ENCODE peak calls at places on chromosomes 3 and 15, in nine cellular contexts. C, E, M, I, O, H, Y, A and W are unnamed samples.

GRCh38 chr15:63013052-63013808 is 29.3 kb upstream of the TPM1 start:
- DNase-seq in C (no peak), E (no peak), M (no peak), I (no peak), O (peak), H (no peak), Y (no peak), A (peak), W (no peak)

GRCh38 chr3:10883478-10884234 is 67.6 kb downstream of the SLC6A11 start:
- DNase-seq in C (peak), E (peak), M (peak), I (peak), O (peak), H (no peak), Y (no peak), A (no peak), W (no peak)

GRCh38 chr3:51687472-51688205 is 16.6 kb downstream of the TEX264 start:
- DNase-seq in C (no peak), E (no peak), M (no peak), I (no peak), O (peak), H (no peak), Y (no peak), A (no peak), W (no peak)

GRCh38 chr15:101813803-101814534 is 2.0 kb downstream of the OR4F15 start:
- DNase-seq in C (no peak), E (no peak), M (no peak), I (no peak), O (no peak), H (no peak), Y (no peak), A (peak), W (no peak)

GRCh38 chr15:78065284-78065872 is 12.1 kb downstream of the TBC1D2B start:
- DNase-seq in C (peak), E (no peak), M (peak), I (peak), O (peak), H (peak), Y (peak), A (peak), W (no peak)

GRCh38 chr15:66291816-66292215 is 1.6 kb upstream of the DIS3L start:
- DNase-seq in C (no peak), E (no peak), M (no peak), I (peak), O (no peak), H (no peak), Y (no peak), A (no peak), W (no peak)

GRCh38 chr3:101842245-101842934 is 6.9 kb upstream of the NFKBIZ start:
- DNase-seq in C (no peak), E (no peak), M (no peak), I (no peak), O (no peak), H (no peak), Y (no peak), A (no peak), W (no peak)

GRCh38 chr3:57227930-57228733 is 603 bp downstream of the APPL1 start:
- DNase-seq in C (peak), E (peak), M (peak), I (peak), O (peak), H (peak), Y (peak), A (peak), W (peak)

GRCh38 chr3:16477054-16477453 is 36.4 kb downstream of the RFTN1 start:
- DNase-seq in C (no peak), E (no peak), M (no peak), I (no peak), O (peak), H (no peak), Y (no peak), A (peak), W (no peak)

GRCh38 chr15:50358805-50359204 is 3.8 kb upstream of the GABPB1 start:
- DNase-seq in C (peak), E (peak), M (no peak), I (peak), O (peak), H (no peak), Y (peak), A (peak), W (no peak)
- TF ChIP-seq CTCF in C (peak), E (peak), M (no peak), I (peak), O (peak), H (no peak), Y (peak), A (peak), W (peak)

GRCh38 chr15:71129660-71130059 is 14.4 kb downstream of the THSD4 start:
- DNase-seq in C (no peak), E (no peak), M (no peak), I (no peak), O (no peak), H (no peak), Y (no peak), A (no peak), W (no peak)

GRCh38 chr15:71127083-71127482 is 11.8 kb downstream of the THSD4 start:
- DNase-seq in C (no peak), E (no peak), M (no peak), I (no peak), O (no peak), H (no peak), Y (no peak), A (no peak), W (no peak)

GRCh38 chr15:71128939-71129562 is 13.8 kb downstream of the THSD4 start:
- DNase-seq in C (no peak), E (peak), M (no peak), I (no peak), O (no peak), H (no peak), Y (no peak), A (no peak), W (no peak)

GRCh38 chr15:71124937-71125755 is 9.9 kb downstream of the THSD4 start:
- DNase-seq in C (no peak), E (no peak), M (no peak), I (no peak), O (no peak), H (no peak), Y (no peak), A (peak), W (no peak)

DNA sequence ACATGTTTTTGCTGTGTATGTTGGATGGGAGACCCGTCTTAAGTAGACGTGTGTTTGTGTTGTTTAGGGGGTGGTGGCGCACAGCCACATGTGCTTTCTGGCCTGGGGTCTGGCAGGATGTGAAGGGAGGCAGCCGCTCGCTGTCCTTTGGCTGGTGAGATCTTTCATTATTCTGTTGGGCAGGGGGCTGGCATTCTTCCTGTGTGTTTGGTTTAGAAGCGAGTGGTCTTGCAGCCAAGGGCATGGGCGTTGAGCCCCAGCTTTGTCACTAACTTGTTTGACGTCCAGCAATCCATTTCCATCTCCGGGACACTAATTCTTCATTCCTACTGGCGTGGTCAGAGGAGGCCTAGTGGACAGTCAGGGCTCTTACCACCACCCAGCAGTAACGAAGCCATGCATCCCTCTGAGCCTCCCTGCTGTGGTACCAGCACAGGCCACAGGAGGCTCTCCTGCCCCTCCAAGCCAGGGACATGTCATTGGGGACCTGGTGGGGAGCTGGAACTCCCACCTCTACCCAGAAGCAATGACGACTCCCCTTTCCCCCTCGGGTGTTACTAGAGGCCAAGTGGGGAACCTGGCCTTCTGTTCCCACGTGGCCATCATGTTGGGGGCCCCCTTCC is 10.7 kb downstream of the THSD4 start:
- DNase-seq in C (no peak), E (no peak), M (no peak), I (peak), O (no peak), H (no peak), Y (no peak), A (no peak), W (no peak)
- TF ChIP-seq CTCF in C (no peak), E (peak), M (no peak), I (peak), O (peak), H (no peak), Y (peak), A (peak), W (peak)

GRCh38 chr3:14358426-14359211 is 43.8 kb upstream of the SLC6A6 start:
- DNase-seq in C (peak), E (no peak), M (no peak), I (no peak), O (peak), H (peak), Y (peak), A (peak), W (no peak)
- TF ChIP-seq CTCF in C (no peak), E (no peak), M (no peak), I (no peak), O (no peak), H (no peak), Y (no peak), A (no peak), W (no peak)

DNA sequence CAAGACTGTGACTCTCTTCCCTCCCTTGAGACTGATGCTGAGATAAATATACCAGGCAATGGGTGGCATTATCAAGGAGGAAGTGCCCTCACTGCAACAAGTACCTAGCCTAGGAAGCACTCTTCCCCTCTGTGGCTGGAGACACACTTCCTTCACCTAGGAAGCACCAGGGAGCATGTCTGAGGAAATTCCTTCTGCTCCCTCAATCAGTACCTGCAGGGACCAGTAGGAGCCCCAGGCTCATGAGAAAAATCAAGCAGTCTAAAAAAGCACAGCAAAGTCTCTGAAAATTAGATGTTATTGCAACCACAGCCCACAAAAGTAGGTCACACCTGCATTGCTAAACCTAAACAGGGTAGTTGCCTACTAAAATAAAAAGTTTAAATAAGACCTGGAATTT is 78.2 kb upstream of the TRPM1 start:
- DNase-seq in C (no peak), E (no peak), M (no peak), I (peak), O (no peak), H (no peak), Y (no peak), A (no peak), W (no peak)
- TF ChIP-seq CTCF in C (no peak), E (no peak), M (no peak), I (no peak), O (no peak), H (no peak), Y (no peak), A (no peak), W (peak)

GRCh38 chr3:4841225-4841624 is 138.0 kb upstream of the BHLHE40 start:
- DNase-seq in C (no peak), E (no peak), M (no peak), I (no peak), O (no peak), H (no peak), Y (no peak), A (no peak), W (no peak)
- TF ChIP-seq CTCF in C (no peak), E (no peak), M (no peak), I (no peak), O (no peak), H (no peak), Y (no peak), A (no peak), W (no peak)

DNA sequence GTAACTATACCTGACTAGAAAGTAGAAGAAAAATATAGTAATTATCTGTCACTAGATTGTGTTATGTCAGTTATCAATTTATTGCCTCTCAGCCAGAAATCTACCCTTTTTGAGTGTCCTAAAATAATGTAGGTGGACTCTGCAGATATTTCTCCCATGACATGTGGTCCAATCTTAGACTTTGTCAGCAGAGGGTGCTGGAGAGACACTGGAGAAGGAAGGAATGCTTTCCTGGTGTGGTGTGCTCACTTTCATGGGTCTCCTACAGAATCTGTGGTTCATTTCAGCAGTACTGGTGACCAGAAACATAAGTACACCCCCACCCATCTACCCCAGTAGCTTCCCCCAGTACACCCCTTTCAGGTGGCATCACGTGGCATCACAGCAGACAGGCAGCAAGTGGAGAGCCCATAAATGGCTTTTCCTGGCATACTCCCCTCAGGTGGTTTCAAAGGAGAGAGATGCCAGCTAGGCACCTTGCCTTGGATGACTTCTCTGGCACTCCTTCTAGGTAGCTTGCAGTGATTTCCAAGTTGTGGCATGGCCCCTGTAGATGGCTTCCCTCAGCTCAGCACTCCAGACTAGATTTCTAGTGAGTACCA is 114.7 kb downstream of the GADL1 start:
- DNase-seq in C (peak), E (peak), M (no peak), I (peak), O (peak), H (no peak), Y (peak), A (peak), W (no peak)
- TF ChIP-seq CTCF in C (peak), E (peak), M (no peak), I (peak), O (peak), H (no peak), Y (peak), A (peak), W (peak)

GRCh38 chr15:80619677-80620076 is 75.4 kb upstream of the ABHD17C start:
- DNase-seq in C (peak), E (no peak), M (no peak), I (no peak), O (peak), H (no peak), Y (no peak), A (peak), W (no peak)
- TF ChIP-seq CTCF in C (peak), E (no peak), M (peak), I (no peak), O (peak), H (no peak), Y (peak), A (peak), W (peak)

GRCh38 chr3:62376906-62377865 is 3.8 kb upstream of the FEZF2 start:
- DNase-seq in C (no peak), E (no peak), M (no peak), I (no peak), O (no peak), H (no peak), Y (no peak), A (no peak), W (no peak)
- TF ChIP-seq CTCF in C (no peak), E (no peak), M (no peak), I (no peak), O (no peak), H (no peak), Y (no peak), A (no peak), W (no peak)

DNA sequence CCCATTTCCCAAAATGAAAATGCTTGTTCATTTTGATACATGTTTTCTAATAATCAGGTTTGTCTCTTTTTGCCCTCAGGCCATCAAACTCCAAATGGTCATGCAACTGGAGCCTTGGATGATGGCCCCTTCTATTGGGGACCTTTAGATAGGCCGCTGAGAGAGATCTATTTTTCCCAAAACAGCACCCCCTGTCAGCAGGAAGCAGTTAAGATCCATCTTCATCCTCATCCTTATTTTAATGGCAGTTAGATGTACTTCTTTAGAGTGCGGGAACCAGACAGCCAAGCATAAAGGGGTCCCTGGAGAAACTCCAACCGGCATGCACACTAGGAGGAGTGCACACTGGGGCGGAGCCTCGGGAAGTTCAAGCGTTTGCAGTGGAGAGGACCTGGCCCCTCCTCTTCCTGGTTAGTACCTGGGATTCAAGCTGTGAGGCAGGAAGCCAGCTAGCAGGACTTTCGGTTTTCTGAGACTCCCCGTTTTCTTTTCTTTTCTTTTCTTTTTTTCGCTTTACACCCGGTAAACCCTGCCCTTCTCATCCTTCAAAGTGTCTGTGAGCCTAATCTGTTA is 31.9 kb upstream of the STRIT1 start:
- DNase-seq in C (no peak), E (no peak), M (no peak), I (peak), O (no peak), H (no peak), Y (peak), A (no peak), W (no peak)
- TF ChIP-seq CTCF in C (no peak), E (no peak), M (no peak), I (no peak), O (no peak), H (no peak), Y (no peak), A (peak), W (no peak)

GRCh38 chr3:67458406-67458805 is 196.0 kb downstream of the SUCLG2 start:
- DNase-seq in C (no peak), E (no peak), M (no peak), I (no peak), O (no peak), H (no peak), Y (no peak), A (no peak), W (no peak)
- TF ChIP-seq CTCF in C (no peak), E (no peak), M (no peak), I (no peak), O (no peak), H (no peak), Y (no peak), A (no peak), W (no peak)